ENCODE peak calls at places on chromosomes 5 and 9, in ten cellular contexts. J, F, N, A, T, R, K, E, B and Q are unnamed samples. For H3K4me1, the result is how much of the 10 kb centered on the place peaks cover.

GRCh38 chr5:42756630-42757601 is at the start of gene CCDC152:
- DNase-seq in J (peak), F (peak), N (no peak), A (peak), T (no peak), R (no peak), K (peak), E (peak), B (no peak), Q (peak)

GRCh38 chr5:66742083-66742895 is 146.1 kb downstream of the MAST4 start:
- DNase-seq in J (no peak), F (peak), N (no peak), A (peak), T (peak), R (peak), K (peak), E (peak), B (no peak), Q (peak)

GRCh38 chr5:11126844-11127243 is 365.8 kb upstream of the DAP start:
- DNase-seq in J (no peak), F (no peak), N (no peak), A (peak), T (no peak), R (no peak), K (no peak), E (no peak), B (no peak), Q (no peak)

GRCh38 chr5:10635257-10635860 is 71.5 kb downstream of the ANKRD33B start:
- DNase-seq in J (peak), F (no peak), N (no peak), A (no peak), T (peak), R (no peak), K (no peak), E (no peak), B (no peak), Q (no peak)

GRCh38 chr5:81848368-81848767 is 97.5 kb upstream of the SSBP2 start:
- DNase-seq in J (no peak), F (no peak), N (no peak), A (peak), T (no peak), R (no peak), K (peak), E (no peak), B (no peak), Q (peak)

GRCh38 chr9:78296208-78296892 is 575 bp upstream of the PSAT1 start:
- DNase-seq in J (peak), F (peak), N (no peak), A (peak), T (no peak), R (peak), K (peak), E (peak), B (peak), Q (peak)

GRCh38 chr9:72856985-72857631 is 95.7 kb downstream of the ALDH1A1 start:
- DNase-seq in J (peak), F (no peak), N (no peak), A (peak), T (peak), R (peak), K (peak), E (peak), B (no peak), Q (peak)

GRCh38 chr9:97980479-97980803 is 2.7 kb upstream of the ANP32B start:
- DNase-seq in J (no peak), F (peak), N (no peak), A (peak), T (no peak), R (peak), K (no peak), E (no peak), B (peak), Q (peak)

GRCh38 chr9:135190789-135191577 is 103.5 kb downstream of the OLFM1 start:
- DNase-seq in J (no peak), F (no peak), N (no peak), A (no peak), T (no peak), R (no peak), K (no peak), E (no peak), B (no peak), Q (no peak)

GRCh38 chr5:27568811-27569210 is 530.4 kb upstream of the CDH9 start:
- DNase-seq in J (no peak), F (no peak), N (no peak), A (no peak), T (no peak), R (no peak), K (no peak), E (no peak), B (no peak), Q (no peak)

GRCh38 chr9:78295731-78296130 is 1.2 kb upstream of the PSAT1 start:
- DNase-seq in J (no peak), F (no peak), N (no peak), A (no peak), T (no peak), R (no peak), K (no peak), E (no peak), B (no peak), Q (no peak)

GRCh38 chr5:74294231-74294705 is 346.3 kb downstream of the ENC1 start:
- DNase-seq in J (no peak), F (no peak), N (no peak), A (no peak), T (no peak), R (no peak), K (peak), E (no peak), B (no peak), Q (peak)

GRCh38 chr9:94908041-94908563 is 181.6 kb downstream of the AOPEP start:
- DNase-seq in J (peak), F (no peak), N (no peak), A (no peak), T (no peak), R (no peak), K (no peak), E (no peak), B (no peak), Q (no peak)

GRCh38 chr5:51810592-51810991 is 427.3 kb downstream of the ISL1 start:
- DNase-seq in J (no peak), F (no peak), N (no peak), A (no peak), T (no peak), R (peak), K (no peak), E (no peak), B (no peak), Q (no peak)

GRCh38 chr9:95206143-95206542 is 111.4 kb downstream of the FANCC start:
- DNase-seq in J (peak), F (no peak), N (no peak), A (no peak), T (no peak), R (no peak), K (no peak), E (no peak), B (no peak), Q (no peak)

GRCh38 chr5:134503088-134503936 is 22.2 kb upstream of the JADE2 start:
- DNase-seq in J (peak), F (peak), N (no peak), A (peak), T (peak), R (no peak), K (peak), E (peak), B (peak), Q (peak)

GRCh38 chr9:127717766-127718165 is 1.9 kb downstream of the TTC16 start:
- DNase-seq in J (no peak), F (no peak), N (no peak), A (no peak), T (no peak), R (no peak), K (no peak), E (peak), B (no peak), Q (no peak)

GRCh38 chr5:123119334-123119986 is 30.4 kb downstream of the PRDM6 start:
- DNase-seq in J (peak), F (no peak), N (no peak), A (no peak), T (peak), R (no peak), K (peak), E (no peak), B (no peak), Q (no peak)

GRCh38 chr5:74957906-74958305 is 91.7 kb upstream of the FAM169A start:
- DNase-seq in J (no peak), F (no peak), N (no peak), A (no peak), T (no peak), R (no peak), K (no peak), E (no peak), B (no peak), Q (no peak)

GRCh38 chr5:111043712-111044506 is 27.6 kb upstream of the TSLP start:
- DNase-seq in J (peak), F (no peak), N (no peak), A (no peak), T (no peak), R (no peak), K (no peak), E (no peak), B (no peak), Q (no peak)

GRCh38 chr9:130780865-130781504 is 54.1 kb upstream of the ABL1 start:
- DNase-seq in J (peak), F (peak), N (no peak), A (peak), T (no peak), R (no peak), K (peak), E (no peak), B (peak), Q (peak)

GRCh38 chr5:151184316-151185042 is 26.9 kb upstream of the ANXA6 start:
- DNase-seq in J (no peak), F (no peak), N (no peak), A (no peak), T (no peak), R (no peak), K (no peak), E (no peak), B (no peak), Q (peak)

GRCh38 chr9:15720861-15721260 is 168.0 kb downstream of the CCDC171 start:
- DNase-seq in J (no peak), F (no peak), N (no peak), A (no peak), T (no peak), R (no peak), K (no peak), E (no peak), B (no peak), Q (no peak)

GRCh38 chr5:168327994-168328393 is 36.5 kb downstream of the WWC1 start:
- DNase-seq in J (peak), F (no peak), N (no peak), A (no peak), T (no peak), R (no peak), K (no peak), E (no peak), B (no peak), Q (no peak)

GRCh38 chr5:127741412-127741811 is 38.2 kb downstream of the CCDC192 start:
- DNase-seq in J (no peak), F (no peak), N (no peak), A (no peak), T (no peak), R (no peak), K (no peak), E (no peak), B (no peak), Q (no peak)
- H3K4me1 ChIP-seq in J (under half), F (under half), N (under half), A (under half), T (under half), R (under half), K (under half), E (under half), B (under half), Q (under half)

GRCh38 chr5:69092969-69093368 is 845 bp upstream of the SLC30A5 start:
- DNase-seq in J (no peak), F (no peak), N (no peak), A (no peak), T (no peak), R (no peak), K (no peak), E (no peak), B (no peak), Q (no peak)
- TF ChIP-seq POLR2A in J (no peak), F (no peak), N (no peak), A (no peak), T (no peak), R (no peak), K (no peak), E (no peak), B (no peak), Q (no peak)

DNA sequence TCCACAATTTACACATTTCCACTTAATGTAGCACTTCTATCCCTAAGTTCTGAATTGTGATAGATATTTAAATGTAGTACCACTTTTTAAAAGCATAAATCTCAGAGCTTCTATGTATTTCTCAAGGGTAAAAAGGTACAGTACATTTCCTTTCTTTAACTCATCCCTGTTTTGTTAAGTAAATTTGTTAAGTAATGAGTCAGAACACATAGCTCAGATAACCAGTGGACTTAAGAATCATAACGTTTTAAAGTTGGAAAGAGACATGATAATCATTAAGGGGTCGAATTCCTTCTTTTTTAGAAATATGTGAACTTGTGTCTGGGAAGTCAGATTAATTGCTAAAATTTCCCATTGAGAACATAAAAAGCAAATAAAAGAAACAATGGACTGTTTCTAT is 810.2 kb upstream of the NUDT12 start:
- DNase-seq in J (no peak), F (no peak), N (no peak), A (no peak), T (no peak), R (no peak), K (no peak), E (no peak), B (no peak), Q (no peak)
- H3K27ac ChIP-seq in J (no peak), F (no peak), N (no peak), A (no peak), T (no peak), R (no peak), K (no peak), E (no peak), B (no peak), Q (no peak)

GRCh38 chr9:115862021-115862420 is 291.6 kb upstream of the PAPPA start:
- DNase-seq in J (no peak), F (no peak), N (no peak), A (no peak), T (no peak), R (no peak), K (no peak), E (no peak), B (no peak), Q (no peak)

GRCh38 chr9:115864581-115864980 is 289.0 kb upstream of the PAPPA start:
- DNase-seq in J (no peak), F (no peak), N (no peak), A (no peak), T (no peak), R (no peak), K (no peak), E (no peak), B (no peak), Q (no peak)
- H3K4me1 ChIP-seq in J (under half), F (under half), N (under half), A (under half), T (under half), R (under half), K (under half), E (under half), B (under half), Q (under half)

DNA sequence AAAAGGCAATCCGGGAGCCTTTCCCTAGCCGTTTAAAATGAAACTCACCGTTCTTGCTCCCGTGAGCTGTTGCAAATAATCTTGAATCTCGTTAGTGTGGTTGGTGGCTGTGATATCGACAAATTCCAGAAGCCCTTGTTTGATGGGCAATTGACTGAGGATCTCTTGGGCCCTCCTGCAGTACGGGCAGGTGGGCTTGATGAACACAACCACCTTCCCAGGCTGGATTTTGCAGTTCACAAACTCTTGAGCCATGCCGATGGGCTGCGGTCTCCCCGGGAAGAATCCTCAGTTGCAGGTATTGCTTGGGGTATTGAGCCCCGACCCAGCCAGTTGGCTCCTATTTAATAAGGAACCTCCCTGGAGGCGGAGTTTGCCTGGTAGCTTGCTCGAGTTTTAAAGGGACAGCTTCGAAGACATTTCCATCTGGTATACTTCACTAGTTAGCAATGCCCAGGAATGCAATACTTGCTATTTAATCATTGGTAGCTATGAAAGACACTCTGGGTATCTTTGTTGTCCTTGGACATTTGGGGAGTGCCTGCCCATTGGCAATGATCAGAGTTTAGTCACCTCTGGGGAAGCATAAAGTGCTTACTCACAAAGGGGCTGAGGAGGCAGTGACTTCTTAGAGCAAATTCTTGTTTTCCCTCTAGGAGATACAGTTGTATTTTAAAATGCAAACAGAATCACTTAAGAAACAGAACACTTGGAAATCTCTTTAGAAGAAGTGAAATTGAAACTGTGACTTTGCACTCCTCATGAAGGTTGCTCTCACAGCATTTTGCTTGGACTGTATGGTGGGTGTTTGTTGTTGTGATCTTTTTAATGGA is at the start of gene GLRX:
- DNase-seq in J (peak), F (peak), N (peak), A (peak), T (peak), R (peak), K (peak), E (peak), B (peak), Q (peak)
- TF ChIP-seq POLR2A in J (peak), F (peak), N (no peak), A (peak), T (no peak), R (peak), K (no peak), E (no peak), B (peak), Q (no peak)

GRCh38 chr5:96614110-96614691 is 48.0 kb upstream of the CAST start:
- DNase-seq in J (peak), F (no peak), N (no peak), A (peak), T (peak), R (peak), K (peak), E (peak), B (peak), Q (peak)
- H3K27ac ChIP-seq in J (peak), F (peak), N (peak), A (peak), T (no peak), R (no peak), K (no peak), E (no peak), B (peak), Q (no peak)

DNA sequence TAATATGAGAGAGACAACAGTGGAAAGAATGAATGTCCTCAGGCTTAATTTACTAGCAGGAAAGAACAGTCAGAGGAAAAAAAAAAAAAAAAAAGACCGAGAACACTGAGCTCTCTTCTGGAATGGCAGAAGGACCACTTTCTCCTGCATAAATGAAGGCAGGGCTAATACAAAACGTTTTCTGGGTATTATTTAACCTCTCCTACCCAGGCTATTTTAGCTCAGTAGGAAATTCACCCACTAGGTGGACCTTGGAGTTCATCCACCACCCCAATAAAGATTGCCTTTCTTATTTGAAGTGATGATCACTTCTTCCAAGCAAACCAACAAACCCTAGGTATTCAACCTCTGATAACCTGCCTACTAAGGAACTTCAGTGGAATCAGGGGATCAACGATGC is 3.7 kb downstream of the GLIS3 start:
- DNase-seq in J (no peak), F (no peak), N (no peak), A (no peak), T (no peak), R (no peak), K (no peak), E (no peak), B (no peak), Q (no peak)
- H3K4me1 ChIP-seq in J (under half), F (under half), N (under half), A (under half), T (half or more), R (under half), K (under half), E (under half), B (under half), Q (under half)

GRCh38 chr5:69416180-69416579 is 1.3 kb downstream of the MARVELD2 start:
- DNase-seq in J (no peak), F (no peak), N (no peak), A (no peak), T (no peak), R (no peak), K (no peak), E (no peak), B (no peak), Q (no peak)

GRCh38 chr5:69416699-69417098 is 1.8 kb downstream of the MARVELD2 start:
- DNase-seq in J (no peak), F (no peak), N (no peak), A (no peak), T (no peak), R (no peak), K (no peak), E (no peak), B (no peak), Q (no peak)

GRCh38 chr5:69418559-69418958 is 3.6 kb downstream of the MARVELD2 start:
- DNase-seq in J (no peak), F (no peak), N (no peak), A (no peak), T (no peak), R (no peak), K (no peak), E (no peak), B (no peak), Q (no peak)

GRCh38 chr5:69415584-69415958 is 655 bp downstream of the MARVELD2 start:
- DNase-seq in J (no peak), F (no peak), N (no peak), A (peak), T (peak), R (peak), K (no peak), E (peak), B (no peak), Q (no peak)

DNA sequence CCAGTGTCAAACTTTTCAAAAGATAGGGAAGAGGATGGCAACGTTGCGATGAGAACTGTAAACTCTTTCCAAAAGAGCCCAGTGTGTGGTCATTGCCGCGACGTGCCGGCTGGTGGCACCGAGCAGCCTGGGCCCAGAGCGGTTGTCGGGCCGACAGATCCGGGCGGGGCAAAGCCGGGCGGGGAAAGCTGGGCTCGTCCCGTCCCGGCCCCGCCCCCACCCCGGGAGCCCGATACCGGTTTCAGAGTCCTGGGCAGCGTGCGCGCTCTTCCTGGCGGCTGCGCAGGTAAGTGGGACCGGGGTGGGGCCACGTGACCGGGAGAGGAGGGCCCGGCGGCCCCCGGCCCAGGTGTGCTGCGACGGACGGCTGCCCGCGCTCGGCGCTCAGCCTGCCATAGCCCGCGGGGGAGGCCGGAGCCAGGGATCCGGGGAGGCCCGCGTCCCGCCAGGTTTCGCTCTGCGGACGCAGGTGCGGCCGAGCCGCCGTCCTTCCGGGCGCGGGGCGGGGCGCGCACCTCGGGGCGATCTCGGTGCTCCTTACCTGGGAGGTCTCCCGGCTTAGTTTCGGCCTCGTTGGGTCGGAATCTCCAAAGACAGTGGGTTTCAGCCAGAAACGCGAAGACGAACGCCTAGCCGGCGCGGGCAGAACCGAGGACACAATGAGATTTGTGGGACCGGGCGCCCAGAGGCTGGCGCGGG is at the start of gene MARVELD2:
- DNase-seq in J (peak), F (peak), N (no peak), A (peak), T (peak), R (peak), K (peak), E (peak), B (peak), Q (peak)
- TF ChIP-seq POLR2A in J (no peak), F (no peak), N (peak), A (peak), T (peak), R (peak), K (no peak), E (no peak), B (no peak), Q (no peak)

DNA sequence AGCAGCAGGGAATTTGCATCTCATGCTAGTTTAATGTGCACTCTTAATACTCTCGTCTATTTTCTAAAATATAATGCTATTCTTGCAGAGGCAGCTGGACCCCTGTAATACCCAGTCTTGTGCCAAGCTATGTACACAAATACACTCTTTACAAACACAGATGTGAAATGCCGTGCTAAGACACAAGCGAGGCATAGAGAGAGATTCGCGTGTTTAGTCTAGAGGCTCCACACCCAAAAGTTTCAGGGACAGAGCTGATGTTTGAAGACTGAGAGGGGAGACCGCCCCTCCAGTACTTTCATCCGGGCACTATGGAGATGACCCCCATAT is 1.2 kb downstream of the DPYSL3 start:
- DNase-seq in J (peak), F (no peak), N (no peak), A (no peak), T (no peak), R (no peak), K (no peak), E (no peak), B (no peak), Q (no peak)
- H3K27ac ChIP-seq in J (peak), F (peak), N (peak), A (no peak), T (no peak), R (peak), K (peak), E (no peak), B (peak), Q (no peak)